ENCODE peak calls at places on chromosomes 16 and 17, in nine cellular contexts. One of them, this sample, is unnamed. For H3K27me3, the result is how much of the 10 kb centered on the place peaks cover.

GRCh38 chr16:56513972-56514371 is 5.9 kb downstream of the BBS2 start:
- DNase-seq in SK-N-SH: peak
- DNase-seq in naive thymus-derived CD4-positive, alpha-beta T cell: peak
- DNase-seq in colonic mucosa: peak
- DNase-seq in H7: peak
- DNase-seq in esophagus muscularis mucosa: no peak
- DNase-seq in pancreas: no peak
- DNase-seq in neural progenitor cell: peak
- DNase-seq in NT2/D1: peak
- DNase-seq in this sample: peak

GRCh38 chr17:40243756-40244155 is 24.7 kb downstream of the WIPF2 start:
- DNase-seq in esophagus muscularis mucosa: no peak
- DNase-seq in neural progenitor cell: no peak
- DNase-seq in H7: no peak
- DNase-seq in colonic mucosa: no peak
- DNase-seq in SK-N-SH: no peak
- DNase-seq in NT2/D1: no peak
- DNase-seq in pancreas: no peak
- DNase-seq in naive thymus-derived CD4-positive, alpha-beta T cell: no peak
- DNase-seq in this sample: no peak

GRCh38 chr16:27446721-27447120 is 44.7 kb downstream of the IL21R start:
- DNase-seq in colonic mucosa: no peak
- DNase-seq in NT2/D1: no peak
- DNase-seq in esophagus muscularis mucosa: no peak
- DNase-seq in SK-N-SH: no peak
- DNase-seq in H7: no peak
- DNase-seq in naive thymus-derived CD4-positive, alpha-beta T cell: peak
- DNase-seq in pancreas: no peak
- DNase-seq in neural progenitor cell: no peak
- DNase-seq in this sample: no peak

GRCh38 chr16:69378760-69379159 is 7.0 kb downstream of the TERF2 start:
- DNase-seq in neural progenitor cell: no peak
- DNase-seq in NT2/D1: no peak
- DNase-seq in naive thymus-derived CD4-positive, alpha-beta T cell: no peak
- DNase-seq in esophagus muscularis mucosa: no peak
- DNase-seq in H7: no peak
- DNase-seq in SK-N-SH: no peak
- DNase-seq in pancreas: no peak
- DNase-seq in colonic mucosa: no peak
- DNase-seq in this sample: no peak

GRCh38 chr16:27243725-27244362 is 24.7 kb downstream of the NSMCE1 start:
- DNase-seq in naive thymus-derived CD4-positive, alpha-beta T cell: no peak
- DNase-seq in esophagus muscularis mucosa: no peak
- DNase-seq in colonic mucosa: no peak
- DNase-seq in neural progenitor cell: no peak
- DNase-seq in H7: no peak
- DNase-seq in SK-N-SH: no peak
- DNase-seq in NT2/D1: no peak
- DNase-seq in pancreas: no peak
- DNase-seq in this sample: no peak

GRCh38 chr17:68296217-68297140 is 5.2 kb downstream of the ARSG start:
- DNase-seq in naive thymus-derived CD4-positive, alpha-beta T cell: peak
- DNase-seq in esophagus muscularis mucosa: no peak
- DNase-seq in pancreas: no peak
- DNase-seq in colonic mucosa: peak
- DNase-seq in H7: peak
- DNase-seq in SK-N-SH: no peak
- DNase-seq in NT2/D1: no peak
- DNase-seq in neural progenitor cell: no peak
- DNase-seq in this sample: no peak

GRCh38 chr16:55651841-55652824 is 3.7 kb upstream of the SLC6A2 start:
- DNase-seq in H7: no peak
- DNase-seq in esophagus muscularis mucosa: no peak
- DNase-seq in colonic mucosa: no peak
- DNase-seq in SK-N-SH: peak
- DNase-seq in naive thymus-derived CD4-positive, alpha-beta T cell: no peak
- DNase-seq in neural progenitor cell: no peak
- DNase-seq in pancreas: no peak
- DNase-seq in NT2/D1: no peak
- DNase-seq in this sample: no peak

GRCh38 chr17:57662644-57663308 is 82.3 kb downstream of the CCDC182 start:
- DNase-seq in H7: peak
- DNase-seq in neural progenitor cell: peak
- DNase-seq in NT2/D1: no peak
- DNase-seq in colonic mucosa: peak
- DNase-seq in esophagus muscularis mucosa: peak
- DNase-seq in naive thymus-derived CD4-positive, alpha-beta T cell: peak
- DNase-seq in SK-N-SH: peak
- DNase-seq in pancreas: peak
- DNase-seq in this sample: peak

GRCh38 chr17:17021194-17021863 is 20.9 kb upstream of the MPRIP start:
- DNase-seq in esophagus muscularis mucosa: no peak
- DNase-seq in colonic mucosa: no peak
- DNase-seq in H7: peak
- DNase-seq in neural progenitor cell: peak
- DNase-seq in naive thymus-derived CD4-positive, alpha-beta T cell: no peak
- DNase-seq in SK-N-SH: no peak
- DNase-seq in NT2/D1: no peak
- DNase-seq in pancreas: peak
- DNase-seq in this sample: peak

GRCh38 chr17:48322060-48322459 is 108.0 kb downstream of the SKAP1 start:
- DNase-seq in esophagus muscularis mucosa: no peak
- DNase-seq in colonic mucosa: no peak
- DNase-seq in NT2/D1: no peak
- DNase-seq in naive thymus-derived CD4-positive, alpha-beta T cell: no peak
- DNase-seq in SK-N-SH: no peak
- DNase-seq in pancreas: no peak
- DNase-seq in neural progenitor cell: no peak
- DNase-seq in H7: no peak
- DNase-seq in this sample: peak

GRCh38 chr16:68475071-68475470 is 26.8 kb upstream of the SMPD3 start:
- DNase-seq in neural progenitor cell: no peak
- DNase-seq in NT2/D1: no peak
- DNase-seq in esophagus muscularis mucosa: no peak
- DNase-seq in H7: no peak
- DNase-seq in pancreas: no peak
- DNase-seq in colonic mucosa: no peak
- DNase-seq in naive thymus-derived CD4-positive, alpha-beta T cell: no peak
- DNase-seq in SK-N-SH: no peak
- DNase-seq in this sample: no peak

DNA sequence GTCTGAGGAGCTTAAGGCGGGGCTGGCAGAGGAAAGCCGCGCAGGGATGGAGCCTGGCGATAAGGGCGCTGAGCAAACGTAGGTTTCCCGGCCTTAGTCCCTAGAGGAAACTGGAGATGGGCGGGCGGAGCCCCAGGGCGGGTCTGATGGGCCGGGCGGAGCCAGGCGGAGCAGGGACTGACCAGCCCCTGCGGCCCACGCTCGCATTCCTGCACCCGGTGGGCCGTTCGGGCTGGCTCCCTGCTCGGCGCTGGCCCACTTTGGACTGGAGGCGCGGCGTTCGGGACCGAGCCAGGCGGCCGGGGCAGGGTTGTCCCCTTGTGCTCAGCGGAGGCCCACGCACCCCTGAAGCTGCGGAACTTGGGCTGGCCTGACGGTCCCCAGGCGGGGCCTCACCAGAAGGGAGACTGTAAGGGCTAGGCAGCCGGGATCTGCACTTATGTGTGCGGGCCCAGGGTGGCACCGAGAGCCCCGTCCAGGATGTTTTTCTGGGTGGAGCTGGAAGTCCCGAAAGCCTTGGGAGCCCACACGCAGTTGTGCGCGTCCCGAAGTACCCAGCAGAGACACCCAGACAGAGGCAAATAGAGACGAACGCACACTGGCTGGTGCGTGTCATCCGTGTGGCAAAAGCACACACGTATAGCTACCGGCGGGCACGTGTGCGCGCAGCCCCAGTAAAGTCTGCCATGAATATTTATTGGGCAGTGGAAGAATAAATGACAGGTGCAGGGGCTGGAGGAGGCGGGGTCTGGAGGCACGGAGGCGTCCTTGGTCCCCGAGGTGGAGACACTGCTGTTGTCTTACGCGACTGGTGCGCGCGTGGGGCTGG is 1.4 kb downstream of the PYDC1 start:
- DNase-seq in H7: peak
- DNase-seq in SK-N-SH: peak
- DNase-seq in naive thymus-derived CD4-positive, alpha-beta T cell: no peak
- DNase-seq in esophagus muscularis mucosa: no peak
- DNase-seq in neural progenitor cell: peak
- DNase-seq in pancreas: peak
- DNase-seq in colonic mucosa: peak
- DNase-seq in NT2/D1: peak
- DNase-seq in this sample: peak
- H3K27me3 ChIP-seq in H7: under half
- H3K27me3 ChIP-seq in SK-N-SH: half or more
- H3K27me3 ChIP-seq in naive thymus-derived CD4-positive, alpha-beta T cell: under half
- H3K27me3 ChIP-seq in esophagus muscularis mucosa: under half
- H3K27me3 ChIP-seq in neural progenitor cell: half or more
- H3K27me3 ChIP-seq in pancreas: under half
- H3K27me3 ChIP-seq in colonic mucosa: under half
- H3K27me3 ChIP-seq in NT2/D1: half or more
- H3K27me3 ChIP-seq in this sample: under half

GRCh38 chr17:31490991-31491793 is 99.7 kb downstream of the RAB11FIP4 start:
- DNase-seq in colonic mucosa: peak
- DNase-seq in esophagus muscularis mucosa: no peak
- DNase-seq in naive thymus-derived CD4-positive, alpha-beta T cell: no peak
- DNase-seq in H7: no peak
- DNase-seq in neural progenitor cell: no peak
- DNase-seq in SK-N-SH: no peak
- DNase-seq in NT2/D1: no peak
- DNase-seq in pancreas: no peak
- DNase-seq in this sample: no peak

GRCh38 chr17:31492880-31493655 is 101.6 kb downstream of the RAB11FIP4 start:
- DNase-seq in esophagus muscularis mucosa: no peak
- DNase-seq in NT2/D1: no peak
- DNase-seq in neural progenitor cell: no peak
- DNase-seq in SK-N-SH: no peak
- DNase-seq in pancreas: no peak
- DNase-seq in colonic mucosa: peak
- DNase-seq in H7: no peak
- DNase-seq in naive thymus-derived CD4-positive, alpha-beta T cell: no peak
- DNase-seq in this sample: no peak

GRCh38 chr17:31490019-31490383 is 98.5 kb downstream of the RAB11FIP4 start:
- DNase-seq in esophagus muscularis mucosa: no peak
- DNase-seq in NT2/D1: no peak
- DNase-seq in SK-N-SH: no peak
- DNase-seq in pancreas: no peak
- DNase-seq in colonic mucosa: peak
- DNase-seq in H7: no peak
- DNase-seq in naive thymus-derived CD4-positive, alpha-beta T cell: no peak
- DNase-seq in neural progenitor cell: no peak
- DNase-seq in this sample: no peak

GRCh38 chr17:31492206-31492605 is 100.7 kb downstream of the RAB11FIP4 start:
- DNase-seq in SK-N-SH: no peak
- DNase-seq in naive thymus-derived CD4-positive, alpha-beta T cell: no peak
- DNase-seq in neural progenitor cell: no peak
- DNase-seq in esophagus muscularis mucosa: no peak
- DNase-seq in NT2/D1: no peak
- DNase-seq in H7: no peak
- DNase-seq in pancreas: no peak
- DNase-seq in colonic mucosa: no peak
- DNase-seq in this sample: no peak

GRCh38 chr17:31491794-31492171 is 100.3 kb downstream of the RAB11FIP4 start:
- DNase-seq in colonic mucosa: no peak
- DNase-seq in NT2/D1: no peak
- DNase-seq in pancreas: peak
- DNase-seq in SK-N-SH: no peak
- DNase-seq in naive thymus-derived CD4-positive, alpha-beta T cell: no peak
- DNase-seq in esophagus muscularis mucosa: no peak
- DNase-seq in neural progenitor cell: no peak
- DNase-seq in H7: no peak
- DNase-seq in this sample: no peak
- H3K27me3 ChIP-seq in colonic mucosa: under half
- H3K27me3 ChIP-seq in NT2/D1: under half
- H3K27me3 ChIP-seq in pancreas: under half
- H3K27me3 ChIP-seq in SK-N-SH: under half
- H3K27me3 ChIP-seq in naive thymus-derived CD4-positive, alpha-beta T cell: under half
- H3K27me3 ChIP-seq in esophagus muscularis mucosa: under half
- H3K27me3 ChIP-seq in neural progenitor cell: under half
- H3K27me3 ChIP-seq in H7: under half
- H3K27me3 ChIP-seq in this sample: under half

DNA sequence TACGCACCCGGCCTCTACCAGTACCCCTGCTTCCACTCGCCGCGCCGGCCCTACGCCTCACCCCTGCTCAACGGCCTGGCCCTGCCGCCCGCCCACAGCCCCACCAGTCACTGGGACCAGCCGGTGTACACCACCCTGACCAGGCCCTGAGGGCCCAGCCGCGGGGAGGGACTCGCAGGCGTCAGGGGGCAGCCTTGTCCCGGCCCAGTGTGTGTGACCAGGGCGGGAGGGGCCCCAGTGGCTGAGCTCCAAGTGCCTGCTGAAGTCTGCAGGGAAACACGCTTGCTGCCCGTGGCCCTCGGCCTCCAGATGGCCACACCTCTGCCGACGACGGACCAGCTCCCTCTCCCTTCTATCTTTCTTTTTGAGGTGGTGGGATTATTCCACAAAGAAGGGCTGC is 3.7 kb downstream of the SOX8 start:
- DNase-seq in naive thymus-derived CD4-positive, alpha-beta T cell: no peak
- DNase-seq in neural progenitor cell: no peak
- DNase-seq in NT2/D1: no peak
- DNase-seq in colonic mucosa: no peak
- DNase-seq in SK-N-SH: no peak
- DNase-seq in pancreas: no peak
- DNase-seq in esophagus muscularis mucosa: no peak
- DNase-seq in H7: no peak
- DNase-seq in this sample: no peak
- H3K27me3 ChIP-seq in naive thymus-derived CD4-positive, alpha-beta T cell: under half
- H3K27me3 ChIP-seq in neural progenitor cell: under half
- H3K27me3 ChIP-seq in NT2/D1: under half
- H3K27me3 ChIP-seq in colonic mucosa: under half
- H3K27me3 ChIP-seq in SK-N-SH: half or more
- H3K27me3 ChIP-seq in pancreas: under half
- H3K27me3 ChIP-seq in esophagus muscularis mucosa: under half
- H3K27me3 ChIP-seq in H7: under half
- H3K27me3 ChIP-seq in this sample: under half

DNA sequence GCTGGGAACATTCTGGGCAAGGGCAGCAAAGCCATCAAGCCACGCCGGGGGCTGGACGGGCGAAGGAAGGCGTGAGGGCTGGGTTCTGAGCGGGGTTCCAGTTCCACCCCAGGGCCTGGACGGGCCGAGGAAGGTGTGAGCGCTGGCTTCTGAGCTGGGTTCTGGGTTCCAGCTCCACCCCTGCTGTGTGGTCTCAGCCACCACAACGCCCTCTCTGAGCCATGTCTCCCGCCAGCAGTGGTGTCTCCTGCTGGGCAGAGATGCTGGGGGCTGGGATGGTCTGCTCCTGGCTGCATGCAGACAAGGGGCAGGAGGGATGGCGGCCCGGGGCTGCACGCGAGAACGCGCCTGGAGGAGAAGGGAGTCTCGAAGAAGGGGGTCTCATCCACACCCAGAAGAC is 3.9 kb upstream of the CPNE7 start:
- DNase-seq in SK-N-SH: no peak
- DNase-seq in H7: no peak
- DNase-seq in naive thymus-derived CD4-positive, alpha-beta T cell: no peak
- DNase-seq in pancreas: no peak
- DNase-seq in colonic mucosa: no peak
- DNase-seq in esophagus muscularis mucosa: no peak
- DNase-seq in neural progenitor cell: no peak
- DNase-seq in NT2/D1: no peak
- DNase-seq in this sample: no peak
- H3K27me3 ChIP-seq in SK-N-SH: under half
- H3K27me3 ChIP-seq in H7: under half
- H3K27me3 ChIP-seq in naive thymus-derived CD4-positive, alpha-beta T cell: under half
- H3K27me3 ChIP-seq in pancreas: under half
- H3K27me3 ChIP-seq in colonic mucosa: under half
- H3K27me3 ChIP-seq in esophagus muscularis mucosa: under half
- H3K27me3 ChIP-seq in neural progenitor cell: under half
- H3K27me3 ChIP-seq in NT2/D1: under half
- H3K27me3 ChIP-seq in this sample: under half